ENCODE peak calls at places on chromosomes 3 and 15, in four cellular contexts. One of them, this sample, is unnamed.

GRCh38 chr3:133445111-133445510 is 45.3 kb downstream of the BFSP2 start:
- DNase-seq in CD4-positive, alpha-beta T cell: no peak
- DNase-seq in dorsolateral prefrontal cortex: no peak
- DNase-seq in pancreas: no peak
- DNase-seq in this sample: no peak

GRCh38 chr3:9201278-9201677 is 48.2 kb downstream of the SRGAP3 start:
- DNase-seq in CD4-positive, alpha-beta T cell: no peak
- DNase-seq in dorsolateral prefrontal cortex: no peak
- DNase-seq in pancreas: no peak
- DNase-seq in this sample: no peak

GRCh38 chr3:170811515-170811914 is 58.5 kb downstream of the RPL22L1 start:
- DNase-seq in CD4-positive, alpha-beta T cell: no peak
- DNase-seq in dorsolateral prefrontal cortex: no peak
- DNase-seq in pancreas: no peak
- DNase-seq in this sample: no peak

GRCh38 chr15:89836255-89837133 is 21.8 kb upstream of the ANPEP start:
- DNase-seq in CD4-positive, alpha-beta T cell: no peak
- DNase-seq in dorsolateral prefrontal cortex: no peak
- DNase-seq in pancreas: no peak
- DNase-seq in this sample: no peak

GRCh38 chr15:75038948-75039533 is 15.7 kb downstream of the PPCDC start:
- DNase-seq in CD4-positive, alpha-beta T cell: no peak
- DNase-seq in dorsolateral prefrontal cortex: no peak
- DNase-seq in pancreas: no peak
- DNase-seq in this sample: no peak

GRCh38 chr15:41490355-41490754 is 3.3 kb upstream of the ITPKA start:
- DNase-seq in CD4-positive, alpha-beta T cell: no peak
- DNase-seq in dorsolateral prefrontal cortex: no peak
- DNase-seq in pancreas: no peak
- DNase-seq in this sample: no peak

GRCh38 chr15:66879511-66879910 is 177.5 kb downstream of the SMAD6 start:
- DNase-seq in CD4-positive, alpha-beta T cell: no peak
- DNase-seq in dorsolateral prefrontal cortex: no peak
- DNase-seq in pancreas: no peak
- DNase-seq in this sample: no peak

GRCh38 chr15:81199031-81199779 is 2.5 kb downstream of the IL16 start:
- DNase-seq in CD4-positive, alpha-beta T cell: no peak
- DNase-seq in dorsolateral prefrontal cortex: no peak
- DNase-seq in pancreas: no peak
- DNase-seq in this sample: no peak

GRCh38 chr3:12991481-12991837 is 81.8 kb downstream of the IQSEC1 start:
- DNase-seq in CD4-positive, alpha-beta T cell: no peak
- DNase-seq in dorsolateral prefrontal cortex: no peak
- DNase-seq in pancreas: no peak
- DNase-seq in this sample: no peak

GRCh38 chr3:11288021-11288491 is 15.9 kb downstream of the ATG7 start:
- DNase-seq in CD4-positive, alpha-beta T cell: no peak
- DNase-seq in dorsolateral prefrontal cortex: no peak
- DNase-seq in pancreas: no peak
- DNase-seq in this sample: no peak

GRCh38 chr3:196726788-196727675 is 12.6 kb upstream of the PAK2 start:
- DNase-seq in CD4-positive, alpha-beta T cell: no peak
- DNase-seq in dorsolateral prefrontal cortex: no peak
- DNase-seq in pancreas: no peak
- DNase-seq in this sample: no peak

GRCh38 chr3:160810360-160810759 is 54.3 kb downstream of the PPM1L start:
- DNase-seq in CD4-positive, alpha-beta T cell: no peak
- DNase-seq in dorsolateral prefrontal cortex: no peak
- DNase-seq in pancreas: no peak
- DNase-seq in this sample: no peak

GRCh38 chr3:49625971-49626640 is 48.0 kb upstream of the APEH start:
- DNase-seq in CD4-positive, alpha-beta T cell: no peak
- DNase-seq in dorsolateral prefrontal cortex: peak
- DNase-seq in pancreas: no peak
- DNase-seq in this sample: no peak

GRCh38 chr15:26890988-26891387 is 24.1 kb downstream of the GABRA5 start:
- DNase-seq in CD4-positive, alpha-beta T cell: no peak
- DNase-seq in dorsolateral prefrontal cortex: no peak
- DNase-seq in pancreas: no peak
- DNase-seq in this sample: no peak

GRCh38 chr15:35533130-35534110 is 12.5 kb downstream of the DPH6 start:
- DNase-seq in CD4-positive, alpha-beta T cell: no peak
- DNase-seq in dorsolateral prefrontal cortex: no peak
- DNase-seq in pancreas: no peak
- DNase-seq in this sample: no peak

GRCh38 chr15:31439328-31439727 is 112.7 kb downstream of the KLF13 start:
- DNase-seq in CD4-positive, alpha-beta T cell: no peak
- DNase-seq in dorsolateral prefrontal cortex: no peak
- DNase-seq in pancreas: no peak
- DNase-seq in this sample: no peak

GRCh38 chr3:138434875-138435772 is 708 bp downstream of the ESYT3 start:
- DNase-seq in CD4-positive, alpha-beta T cell: no peak
- DNase-seq in dorsolateral prefrontal cortex: no peak
- DNase-seq in pancreas: no peak
- DNase-seq in this sample: no peak

GRCh38 chr15:68809517-68809916 is 11.2 kb downstream of the ANP32A start:
- DNase-seq in CD4-positive, alpha-beta T cell: no peak
- DNase-seq in dorsolateral prefrontal cortex: no peak
- DNase-seq in pancreas: no peak
- DNase-seq in this sample: no peak

GRCh38 chr3:2356298-2356950 is 257.8 kb downstream of the CNTN4 start:
- DNase-seq in CD4-positive, alpha-beta T cell: no peak
- DNase-seq in dorsolateral prefrontal cortex: no peak
- DNase-seq in pancreas: no peak
- DNase-seq in this sample: no peak

GRCh38 chr15:51649659-51650521 is 27.3 kb upstream of the DMXL2 start:
- DNase-seq in CD4-positive, alpha-beta T cell: peak
- DNase-seq in dorsolateral prefrontal cortex: peak
- DNase-seq in pancreas: peak
- DNase-seq in this sample: no peak

GRCh38 chr3:9349321-9350117 is 13.3 kb upstream of the THUMPD3 start:
- DNase-seq in CD4-positive, alpha-beta T cell: no peak
- DNase-seq in dorsolateral prefrontal cortex: no peak
- DNase-seq in pancreas: no peak
- DNase-seq in this sample: no peak

GRCh38 chr15:49652922-49653321 is 32.1 kb downstream of the DTWD1 start:
- DNase-seq in CD4-positive, alpha-beta T cell: no peak
- DNase-seq in dorsolateral prefrontal cortex: no peak
- DNase-seq in pancreas: no peak
- DNase-seq in this sample: no peak

DNA sequence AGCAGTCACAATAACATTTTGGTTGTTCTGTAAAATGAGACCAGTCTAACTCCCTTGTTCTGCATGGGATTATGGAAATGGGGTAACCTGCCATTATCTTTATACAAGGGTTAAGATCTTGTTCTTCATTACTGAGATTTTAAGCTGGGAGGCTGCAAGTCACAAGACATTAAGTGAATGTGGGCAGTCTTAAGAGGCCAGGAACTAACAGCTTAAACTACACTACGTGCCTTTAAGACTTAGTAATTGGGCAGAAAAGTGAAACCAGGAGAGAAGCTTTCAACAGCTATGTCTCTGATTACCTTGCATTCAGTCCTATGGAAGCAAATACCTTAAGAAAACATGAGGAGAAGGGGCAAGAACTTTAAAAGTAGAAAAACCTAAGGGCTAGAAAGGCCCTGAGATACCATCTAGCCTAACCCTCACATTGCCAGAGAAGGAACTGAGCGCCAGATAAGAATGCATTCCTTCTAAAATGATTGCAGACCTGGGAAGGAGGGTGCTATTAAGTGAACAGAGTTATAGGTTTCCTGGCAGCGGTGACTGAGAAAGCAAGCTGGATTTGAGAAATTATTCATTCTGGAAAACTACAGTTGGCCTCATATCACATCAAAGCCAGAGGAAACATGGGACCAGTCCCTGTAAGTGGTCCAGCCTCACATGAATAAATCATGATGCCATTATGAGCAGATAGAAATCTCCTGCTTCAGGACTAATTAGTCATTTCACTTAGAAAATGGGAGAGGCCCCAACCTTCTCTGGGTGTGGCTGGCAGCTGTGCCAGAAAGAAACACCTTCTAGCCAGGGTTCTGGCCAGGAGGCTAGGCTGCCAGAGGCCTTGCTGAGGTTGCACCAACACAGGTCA is 32.9 kb downstream of the DAPK2 start:
- DNase-seq in CD4-positive, alpha-beta T cell: no peak
- DNase-seq in dorsolateral prefrontal cortex: no peak
- DNase-seq in pancreas: no peak
- DNase-seq in this sample: no peak
- H3K27ac ChIP-seq in CD4-positive, alpha-beta T cell: no peak
- H3K27ac ChIP-seq in dorsolateral prefrontal cortex: no peak
- H3K27ac ChIP-seq in pancreas: no peak
- H3K27ac ChIP-seq in this sample: no peak

GRCh38 chr3:52120576-52121458 is 33.4 kb downstream of the POC1A start:
- DNase-seq in CD4-positive, alpha-beta T cell: no peak
- DNase-seq in dorsolateral prefrontal cortex: no peak
- DNase-seq in pancreas: no peak
- DNase-seq in this sample: no peak
- H3K27ac ChIP-seq in CD4-positive, alpha-beta T cell: no peak
- H3K27ac ChIP-seq in dorsolateral prefrontal cortex: no peak
- H3K27ac ChIP-seq in pancreas: no peak
- H3K27ac ChIP-seq in this sample: peak

DNA sequence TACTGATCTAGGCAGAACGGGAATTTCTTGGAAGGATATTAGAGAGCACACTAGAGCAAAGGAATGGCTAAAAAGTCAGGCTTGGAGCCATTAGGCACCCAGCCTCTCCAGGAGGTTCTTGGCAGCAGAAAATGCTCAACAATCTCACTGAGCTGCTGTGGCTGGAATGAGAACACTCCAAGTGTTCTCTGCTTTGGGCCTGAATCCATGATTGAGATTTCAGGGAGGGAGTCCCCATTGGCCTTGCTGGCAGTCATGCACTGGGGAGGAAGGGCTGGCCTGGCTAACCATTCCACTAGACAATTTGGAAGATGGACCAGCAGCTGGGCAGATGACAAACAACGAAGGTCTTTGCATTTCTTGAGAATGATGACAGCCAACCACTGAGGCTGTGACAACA is 362.6 kb downstream of the SHQ1 start:
- DNase-seq in CD4-positive, alpha-beta T cell: no peak
- DNase-seq in dorsolateral prefrontal cortex: no peak
- DNase-seq in pancreas: no peak
- DNase-seq in this sample: peak
- H3K27ac ChIP-seq in CD4-positive, alpha-beta T cell: no peak
- H3K27ac ChIP-seq in dorsolateral prefrontal cortex: no peak
- H3K27ac ChIP-seq in pancreas: no peak
- H3K27ac ChIP-seq in this sample: no peak

DNA sequence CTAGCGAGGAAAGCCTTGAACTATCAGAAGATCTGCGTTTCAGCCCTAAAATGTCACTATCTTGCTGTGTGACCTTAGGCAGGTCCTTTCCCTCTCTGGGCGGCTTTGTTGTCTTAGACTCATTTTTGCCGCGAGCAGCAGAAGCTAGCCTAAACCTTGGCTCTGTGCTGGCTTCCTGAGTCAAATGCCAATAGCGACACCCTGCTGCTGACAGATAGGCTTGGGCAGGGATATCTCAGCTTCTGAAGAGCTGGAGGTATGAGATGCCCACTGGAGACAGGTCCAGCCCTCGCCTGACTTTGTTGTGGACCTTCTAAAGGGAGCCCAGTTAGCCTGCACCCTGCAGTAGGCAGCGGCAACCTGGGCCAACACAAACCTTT is 1.3 kb downstream of the ADAMTSL3 start:
- DNase-seq in CD4-positive, alpha-beta T cell: no peak
- DNase-seq in dorsolateral prefrontal cortex: no peak
- DNase-seq in pancreas: no peak
- DNase-seq in this sample: no peak
- H3K27ac ChIP-seq in CD4-positive, alpha-beta T cell: no peak
- H3K27ac ChIP-seq in dorsolateral prefrontal cortex: no peak
- H3K27ac ChIP-seq in pancreas: no peak
- H3K27ac ChIP-seq in this sample: no peak

GRCh38 chr15:29111705-29112281 is 157.8 kb downstream of the NSMCE3 start:
- DNase-seq in CD4-positive, alpha-beta T cell: no peak
- DNase-seq in dorsolateral prefrontal cortex: no peak
- DNase-seq in pancreas: no peak
- DNase-seq in this sample: no peak

GRCh38 chr15:29110733-29111132 is 158.9 kb downstream of the NSMCE3 start:
- DNase-seq in CD4-positive, alpha-beta T cell: no peak
- DNase-seq in dorsolateral prefrontal cortex: no peak
- DNase-seq in pancreas: no peak
- DNase-seq in this sample: no peak

GRCh38 chr15:29114277-29115092 is 155.1 kb downstream of the NSMCE3 start:
- DNase-seq in CD4-positive, alpha-beta T cell: no peak
- DNase-seq in dorsolateral prefrontal cortex: no peak
- DNase-seq in pancreas: no peak
- DNase-seq in this sample: no peak

GRCh38 chr15:29115093-29115991 is 154.3 kb downstream of the NSMCE3 start:
- DNase-seq in CD4-positive, alpha-beta T cell: no peak
- DNase-seq in dorsolateral prefrontal cortex: peak
- DNase-seq in pancreas: no peak
- DNase-seq in this sample: no peak

DNA sequence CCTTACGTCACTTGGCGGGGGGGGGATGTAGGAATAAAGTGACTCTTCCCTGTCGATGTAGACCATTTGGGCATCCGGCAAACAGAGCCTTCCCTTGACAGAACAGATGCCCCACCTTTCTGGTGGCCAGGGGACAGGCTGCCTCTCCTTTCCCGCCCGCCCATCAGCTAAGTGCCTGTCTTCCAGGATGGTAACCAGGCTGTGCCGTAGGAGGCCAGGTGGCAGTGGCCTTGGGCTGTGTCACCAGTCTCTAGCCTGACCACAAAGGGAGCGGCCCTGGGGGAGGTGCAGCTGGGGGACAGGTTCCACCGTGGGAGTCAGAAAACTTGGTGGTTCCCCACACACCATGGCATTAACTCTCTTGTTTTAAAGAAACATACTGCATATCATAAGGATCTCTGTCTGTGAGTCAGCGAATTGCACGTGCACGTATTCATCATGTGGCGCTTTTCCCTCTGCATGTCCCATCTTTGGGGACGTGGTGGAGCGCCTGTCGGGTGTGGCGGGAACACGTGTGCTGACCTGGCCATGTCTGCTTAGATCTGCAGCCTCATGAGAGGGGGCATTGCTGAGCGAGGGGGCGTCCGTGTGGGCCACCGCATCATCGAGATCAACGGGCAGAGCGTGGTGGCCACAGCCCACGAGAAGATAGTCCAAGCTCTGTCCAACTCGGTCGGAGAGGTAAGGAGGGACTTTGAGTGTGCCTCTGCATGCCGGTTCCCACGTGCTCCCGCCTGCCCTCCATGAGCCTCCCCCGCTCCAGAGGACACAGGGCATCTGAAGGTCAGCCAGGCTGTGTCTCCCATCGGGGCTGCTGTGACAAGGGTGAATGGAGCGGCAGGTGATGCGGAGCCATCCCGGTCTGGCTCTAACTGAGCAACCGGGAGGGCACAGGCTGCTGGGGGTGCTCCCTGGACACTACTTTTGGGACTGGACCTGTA is 156.0 kb downstream of the NSMCE3 start:
- DNase-seq in CD4-positive, alpha-beta T cell: no peak
- DNase-seq in dorsolateral prefrontal cortex: peak
- DNase-seq in pancreas: no peak
- DNase-seq in this sample: no peak
- H3K27ac ChIP-seq in CD4-positive, alpha-beta T cell: no peak
- H3K27ac ChIP-seq in dorsolateral prefrontal cortex: no peak
- H3K27ac ChIP-seq in pancreas: no peak
- H3K27ac ChIP-seq in this sample: no peak

This sample was measured in substantia nigra.